ENCODE peak calls at places on chromosomes 6 and 20, in eight cellular contexts. H, O, Q, M, E, J, L and G are unnamed samples.

GRCh38 chr20:49727473-49727872 is 13.8 kb upstream of the B4GALT5 start:
- DNase-seq in Q (no peak), H (no peak), O (no peak), J (no peak), E (no peak), M (no peak), L (no peak), G (no peak)

GRCh38 chr20:63951398-63952209 is 4.6 kb downstream of the UCKL1 start:
- DNase-seq in J (peak; percentile 86), M (peak; percentile 76), O (no peak), Q (no peak), L (no peak), H (no peak), E (no peak), G (no peak)

GRCh38 chr6:82711992-82712788 is 348.6 kb downstream of the TPBG start:
- DNase-seq in H (peak; percentile 16), O (no peak), Q (no peak), L (no peak), J (no peak), E (no peak), M (no peak), G (peak; percentile 71)

GRCh38 chr6:141153563-141153962 is 979.2 kb upstream of the GJE1 start:
- DNase-seq in J (no peak), H (no peak), O (no peak), Q (no peak), E (no peak), M (no peak), L (no peak), G (no peak)

GRCh38 chr6:125357515-125358256 is 55.9 kb upstream of the HDDC2 start:
- DNase-seq in E (no peak), M (no peak), Q (no peak), O (no peak), H (peak; percentile 55), L (no peak), J (peak; percentile 48), G (no peak)

GRCh38 chr6:142416179-142416578 is 114.4 kb downstream of the ADGRG6 start:
- DNase-seq in L (no peak), M (no peak), Q (no peak), J (no peak), O (peak; percentile 93), H (peak; percentile 98), E (no peak), G (peak; percentile 96)

GRCh38 chr6:14999106-14999505 is 246.8 kb upstream of the JARID2 start:
- DNase-seq in Q (no peak), L (no peak), H (no peak), O (no peak), E (no peak), M (no peak), J (no peak), G (no peak)

GRCh38 chr20:6769953-6770831 is 2.7 kb downstream of the BMP2 start:
- DNase-seq in J (peak; percentile 68), Q (no peak), E (peak; percentile 52), H (peak; percentile 56), L (no peak), O (peak; percentile 40), M (peak; percentile 47), G (no peak)

GRCh38 chr6:100948381-100949133 is 67.4 kb upstream of the ASCC3 start:
- DNase-seq in H (peak; percentile 27), J (peak; percentile 61), O (no peak), M (no peak), E (no peak), L (no peak), Q (peak; percentile 92), G (peak; percentile 7)

GRCh38 chr6:89952696-89953095 is 58.4 kb downstream of the GJA10 start:
- DNase-seq in M (no peak), Q (no peak), J (peak; percentile 79), L (no peak), E (no peak), H (peak; percentile 29), O (no peak), G (peak; percentile 59)

GRCh38 chr6:139927236-139927635 is 552.8 kb upstream of the CITED2 start:
- DNase-seq in H (peak; percentile 85), O (peak; percentile 22), J (no peak), L (peak; percentile 22), M (no peak), Q (no peak), E (no peak), G (peak; percentile 96)

GRCh38 chr20:137668-138131 is 4.7 kb upstream of the DEFB126 start:
- DNase-seq in L (peak; percentile 8), J (no peak), M (no peak), O (no peak), E (no peak), Q (peak; percentile 54), H (peak; percentile 1), G (peak; percentile 6)

GRCh38 chr20:52410182-52410647 is 218.6 kb upstream of the ZFP64 start:
- DNase-seq in O (no peak), J (peak; percentile 52), L (no peak), Q (no peak), M (no peak), E (no peak), H (no peak), G (peak; percentile 65)

GRCh38 chr6:110755411-110755834 is 59.8 kb downstream of the CDK19 start:
- DNase-seq in L (no peak), E (no peak), O (no peak), Q (peak; percentile 82), M (no peak), H (no peak), J (no peak), G (no peak)

GRCh38 chr20:41889125-41889870 is 271.1 kb upstream of the CHD6 start:
- DNase-seq in H (no peak), E (no peak), L (peak; percentile 20), Q (peak; percentile 18), M (no peak), J (no peak), O (no peak), G (no peak)

GRCh38 chr6:74805841-74806696 is 399.8 kb downstream of the COL12A1 start:
- DNase-seq in M (no peak), H (no peak), J (no peak), Q (no peak), E (no peak), O (no peak), L (no peak), G (peak; percentile 9)

GRCh38 chr6:79239538-79240168 is 5.2 kb upstream of the HMGN3 start:
- DNase-seq in H (no peak), J (no peak), L (no peak), M (no peak), E (no peak), Q (no peak), O (no peak), G (no peak)

GRCh38 chr6:114007451-114007953 is 36.6 kb upstream of the HDAC2 start:
- DNase-seq in J (no peak), L (no peak), E (no peak), M (no peak), O (no peak), Q (no peak), H (no peak), G (no peak)

GRCh38 chr6:134421496-134421895 is 103.6 kb upstream of the SGK1 start:
- DNase-seq in M (no peak), E (no peak), J (no peak), H (peak; percentile 85), O (peak; percentile 58), Q (no peak), L (no peak), G (peak; percentile 87)

GRCh38 chr20:37200376-37200775 is 21.0 kb upstream of the MROH8 start:
- DNase-seq in J (no peak), H (no peak), E (no peak), L (no peak), M (no peak), O (no peak), Q (no peak), G (no peak)

GRCh38 chr20:64077094-64077493 is 2.2 kb downstream of the RGS19 start:
- DNase-seq in M (no peak), J (peak; percentile 84), E (no peak), H (no peak), Q (no peak), O (no peak), L (no peak), G (no peak)

GRCh38 chr20:24066075-24066700 is 77.6 kb upstream of the GGTLC1 start:
- DNase-seq in H (no peak), O (no peak), E (no peak), J (no peak), M (no peak), Q (no peak), L (no peak), G (no peak)

GRCh38 chr6:133190912-133191311 is 50.2 kb upstream of the EYA4 start:
- DNase-seq in E (no peak), Q (no peak), J (no peak), L (no peak), H (no peak), O (no peak), M (no peak), G (no peak)

DNA sequence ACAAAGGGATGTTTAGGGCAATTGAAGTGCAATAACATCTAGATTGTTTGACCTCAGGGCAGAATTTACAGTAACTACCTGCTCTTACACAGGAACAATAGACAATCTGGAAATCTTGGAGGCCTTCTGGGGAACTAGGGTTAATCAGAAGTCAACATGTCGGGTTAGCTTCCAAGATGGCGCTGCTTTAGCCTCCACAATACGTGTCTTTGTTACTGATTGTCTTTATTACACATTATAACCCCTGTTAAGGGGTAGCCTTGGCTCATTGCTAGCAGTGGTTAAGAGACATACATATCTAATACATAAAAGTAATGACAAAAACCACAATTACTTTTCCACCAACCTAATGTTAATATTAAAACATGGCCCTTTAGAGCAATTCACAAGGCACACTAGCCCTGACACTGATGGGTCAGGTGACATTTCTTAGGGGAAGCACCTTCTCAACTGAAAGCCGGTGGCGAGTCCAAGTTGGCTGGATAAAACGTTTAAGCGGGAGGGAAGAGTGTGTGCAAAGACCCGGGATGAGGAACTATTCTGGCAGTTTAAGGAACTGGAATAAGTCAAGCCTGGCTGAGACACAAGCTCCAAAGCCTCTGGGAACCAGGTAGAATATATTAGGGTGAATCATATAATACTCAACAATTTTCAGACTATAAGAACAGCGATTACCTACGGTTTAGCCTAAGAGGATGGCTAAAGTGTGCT is 236.9 kb downstream of the BCAS1 start:
- DNase-seq in H (no peak), M (peak; percentile 35), J (no peak), L (no peak), Q (no peak), O (no peak), E (no peak), G (no peak)
- TF ChIP-seq CTCF in H (no peak), M (no peak), J (no peak), L (no peak), Q (no peak), O (no peak), E (no peak), G (no peak)

GRCh38 chr6:3457710-3458605 is 1.1 kb upstream of the SLC22A23 start:
- DNase-seq in H (peak; percentile 38), E (no peak), M (peak; percentile 56), O (peak; percentile 65), Q (peak; percentile 37), L (peak; percentile 45), J (peak; percentile 69), G (no peak)
- H3K4me3 ChIP-seq in H (peak overlapping the region; percentile 89), E (peak overlapping the region; percentile 39), M (peak overlapping the region; percentile 73), O (peak overlapping the region; percentile 18), Q (peak overlapping the region; percentile 91), L (peak overlapping the region; percentile 50), J (peak overlapping the region; percentile 79), G (peak overlapping the region; percentile 35)

GRCh38 chr6:107655245-107655644 is 165.3 kb downstream of the SOBP start:
- DNase-seq in O (peak; percentile 29), H (no peak), J (no peak), Q (no peak), L (no peak), M (no peak), E (no peak), G (no peak)
- TF ChIP-seq CTCF in O (peak; percentile 25), H (peak; percentile 7), J (no peak), Q (peak; percentile 56), L (peak; percentile 38), M (peak; percentile 35), E (no peak), G (peak; percentile 35)

GRCh38 chr6:72216222-72217106 is 330.1 kb downstream of the RIMS1 start:
- DNase-seq in E (no peak), H (no peak), L (no peak), J (no peak), Q (no peak), M (peak; percentile 78), O (no peak), G (no peak)
- H3K4me3 ChIP-seq in E (no peak overlapping the region), H (no peak overlapping the region), L (no peak overlapping the region), J (no peak overlapping the region), Q (no peak overlapping the region), M (no peak overlapping the region), O (no peak overlapping the region), G (no peak overlapping the region)